ENCODE peak calls at places on chromosome 7, in ten cellular contexts. M is A549; V is Peyer's patch; U is fibroblast of mammary gland; A is uterus; Q is AG10803; Z is astrocyte of the cerebellum; I is effector memory CD4-positive, alpha-beta T cell; W is choroid plexus epithelial cell; T is heart right ventricle. C is an unnamed sample.

GRCh38 chr7:127290801-127291361 is 38.1 kb upstream of the GRM8 start:
- DNase-seq in V (no peak), U (peak), Z (no peak), W (peak), T (no peak), I (no peak), Q (no peak), A (no peak), M (no peak), C (peak)

GRCh38 chr7:150791746-150792452 is 8.3 kb downstream of the TMEM176B start:
- DNase-seq in W (no peak), A (no peak), M (no peak), V (no peak), T (no peak), Q (no peak), Z (no peak), U (no peak), I (no peak), C (no peak)

GRCh38 chr7:129553861-129554530 is 51.7 kb downstream of the SMKR1 start:
- DNase-seq in U (peak), I (peak), V (no peak), Q (peak), Z (peak), M (no peak), T (no peak), W (peak), A (no peak), C (peak)

GRCh38 chr7:921581-922333 is 32.7 kb downstream of the ADAP1 start:
- DNase-seq in M (no peak), I (no peak), V (peak), W (no peak), U (no peak), Z (no peak), Q (no peak), T (no peak), A (peak), C (no peak)

GRCh38 chr7:69739906-69740545 is 141.8 kb downstream of the AUTS2 start:
- DNase-seq in I (no peak), V (no peak), T (peak), W (peak), Z (no peak), Q (peak), A (peak), U (peak), M (no peak), C (peak)

GRCh38 chr7:47580175-47580701 is 1.7 kb downstream of the TNS3 start:
- DNase-seq in V (peak), I (no peak), T (no peak), Z (no peak), M (peak), Q (no peak), A (no peak), U (no peak), W (peak), C (peak)

GRCh38 chr7:27183682-27184341 is 1.2 kb downstream of the HOXA11 start:
- DNase-seq in U (peak), I (no peak), Z (no peak), W (no peak), T (no peak), A (peak), Q (no peak), M (no peak), V (peak), C (no peak)

GRCh38 chr7:87339373-87339897 is 6.0 kb upstream of the CROT start:
- DNase-seq in U (peak), Z (no peak), A (no peak), M (no peak), I (no peak), T (no peak), W (peak), Q (peak), V (no peak), C (no peak)

GRCh38 chr7:540579-540978 is 20.9 kb upstream of the PDGFA start:
- DNase-seq in U (no peak), T (no peak), W (no peak), Z (no peak), V (no peak), Q (no peak), M (no peak), A (no peak), I (no peak), C (no peak)

GRCh38 chr7:129053938-129054437 is 923 bp downstream of the TNPO3 start:
- DNase-seq in Z (no peak), T (peak), V (no peak), U (peak), A (no peak), W (peak), M (no peak), I (no peak), Q (peak), C (peak)

GRCh38 chr7:140229101-140229525 is 52.3 kb upstream of the KDM7A start:
- DNase-seq in W (no peak), T (no peak), Z (no peak), A (no peak), V (no peak), I (no peak), M (no peak), Q (no peak), U (no peak), C (no peak)

GRCh38 chr7:604884-605531 is 85.4 kb upstream of the PDGFA start:
- DNase-seq in Q (no peak), U (no peak), Z (no peak), W (peak), T (peak), A (no peak), I (no peak), V (peak), M (no peak), C (no peak)

GRCh38 chr7:64463636-64464375 is 99.1 kb downstream of the ZNF680 start:
- DNase-seq in A (peak), Z (no peak), V (no peak), M (no peak), T (peak), U (peak), W (peak), I (peak), Q (peak), C (peak)

GRCh38 chr7:66627151-66627681 is 1.5 kb upstream of the KCTD7 start:
- DNase-seq in T (no peak), I (no peak), U (peak), M (no peak), A (peak), Z (no peak), W (peak), Q (peak), V (no peak), C (peak)

GRCh38 chr7:21353388-21353780 is 74.5 kb upstream of the SP4 start:
- DNase-seq in V (no peak), Q (no peak), A (no peak), I (no peak), Z (no peak), T (no peak), U (no peak), W (no peak), M (no peak), C (no peak)

GRCh38 chr7:129252133-129252532 is 27.3 kb downstream of the AHCYL2 start:
- DNase-seq in T (no peak), W (no peak), M (no peak), U (no peak), I (no peak), V (no peak), A (no peak), Z (no peak), Q (no peak), C (no peak)

GRCh38 chr7:5712566-5712965 is 68.9 kb downstream of the RNF216 start:
- DNase-seq in A (no peak), W (no peak), Q (no peak), U (no peak), T (no peak), I (no peak), V (no peak), M (no peak), Z (no peak), C (no peak)

GRCh38 chr7:90666186-90666585 is 70.1 kb downstream of the CDK14 start:
- DNase-seq in T (no peak), M (no peak), Z (no peak), I (no peak), Q (no peak), W (no peak), U (peak), A (peak), V (no peak), C (peak)

GRCh38 chr7:143048827-143049226 is 3.3 kb upstream of the OR6V1 start:
- DNase-seq in Q (no peak), A (no peak), Z (no peak), V (no peak), W (no peak), M (no peak), U (peak), T (no peak), I (no peak), C (peak)

GRCh38 chr7:149070372-149071140 is 20.0 kb downstream of the ZNF786 start:
- DNase-seq in U (no peak), W (no peak), Z (no peak), Q (no peak), A (no peak), M (no peak), I (no peak), V (no peak), T (no peak), C (no peak)

GRCh38 chr7:153858335-153858734 is 193.9 kb upstream of the DPP6 start:
- DNase-seq in T (peak), V (no peak), Q (peak), M (no peak), A (peak), W (no peak), U (peak), I (no peak), Z (peak), C (no peak)

GRCh38 chr7:73900286-73900685 is 39.3 kb downstream of the TMEM270 start:
- DNase-seq in V (no peak), Q (peak), W (no peak), M (no peak), U (peak), Z (no peak), I (no peak), T (no peak), A (no peak), C (no peak)

GRCh38 chr7:94314526-94314925 is 80.2 kb upstream of the COL1A2 start:
- DNase-seq in T (no peak), A (no peak), Z (no peak), W (no peak), M (no peak), U (no peak), Q (no peak), V (no peak), I (no peak), C (no peak)

GRCh38 chr7:76507723-76508406 is 2.5 kb upstream of the UPK3B start:
- DNase-seq in W (peak), Q (peak), V (no peak), U (peak), T (no peak), I (no peak), Z (no peak), M (peak), A (no peak), C (no peak)

GRCh38 chr7:153004341-153004740 is 244.8 kb downstream of the ACTR3B start:
- DNase-seq in W (no peak), Z (no peak), M (no peak), V (no peak), T (no peak), A (no peak), I (no peak), Q (no peak), U (no peak), C (no peak)

GRCh38 chr7:154324196-154324595 is 272.0 kb downstream of the DPP6 start:
- DNase-seq in T (no peak), A (no peak), M (no peak), Z (no peak), U (no peak), V (no peak), I (no peak), Q (no peak), W (no peak), C (no peak)

GRCh38 chr7:124338861-124339260 is 306.0 kb upstream of the TMEM229A start:
- DNase-seq in W (no peak), A (no peak), T (no peak), Q (no peak), Z (no peak), I (no peak), U (no peak), V (no peak), M (no peak), C (no peak)

GRCh38 chr7:98217623-98218582 is 6.7 kb downstream of the BHLHA15 start:
- DNase-seq in Q (no peak), T (no peak), M (no peak), V (peak), A (no peak), W (peak), I (no peak), U (no peak), Z (no peak), C (no peak)

GRCh38 chr7:131608112-131608498 is 51.7 kb upstream of the PODXL start:
- DNase-seq in A (no peak), T (no peak), Z (no peak), W (no peak), Q (no peak), U (no peak), I (no peak), M (no peak), V (no peak), C (no peak)

GRCh38 chr7:20402297-20403230 is 71.9 kb downstream of the ITGB8 start:
- DNase-seq in Q (peak), W (peak), V (no peak), U (peak), T (no peak), M (no peak), Z (no peak), I (no peak), A (no peak), C (peak)

GRCh38 chr7:135251502-135252327 is 18.1 kb downstream of the STRA8 start:
- DNase-seq in W (no peak), A (no peak), I (no peak), T (no peak), M (no peak), V (no peak), Z (no peak), Q (no peak), U (no peak), C (no peak)

GRCh38 chr7:29248713-29249382 is 54.3 kb downstream of the CHN2 start:
- DNase-seq in Z (no peak), I (no peak), U (no peak), M (no peak), T (no peak), Q (no peak), V (peak), A (no peak), W (no peak), C (no peak)

GRCh38 chr7:1312098-1313070 is 79.7 kb downstream of the UNCX start:
- DNase-seq in U (no peak), T (no peak), V (no peak), I (no peak), A (no peak), M (peak), Q (no peak), Z (no peak), W (no peak), C (no peak)

GRCh38 chr7:49244543-49244942 is 320.2 kb downstream of the CDC14C start:
- DNase-seq in Z (no peak), M (no peak), V (no peak), Q (no peak), T (no peak), I (no peak), W (no peak), U (no peak), A (no peak), C (no peak)
- H3K4me3 ChIP-seq in Z (no peak), M (no peak), V (no peak), Q (no peak), T (no peak), I (no peak), W (no peak), U (no peak), A (no peak), C (no peak)

GRCh38 chr7:95605275-95605674 is 9.0 kb upstream of the PDK4 start:
- DNase-seq in I (no peak), V (peak), Q (no peak), T (no peak), Z (no peak), U (no peak), A (no peak), W (no peak), M (no peak), C (no peak)

GRCh38 chr7:95608344-95609173 is 12.2 kb upstream of the PDK4 start:
- DNase-seq in V (peak), U (peak), A (peak), I (no peak), Q (peak), W (peak), M (peak), Z (peak), T (peak), C (peak)

GRCh38 chr7:95611224-95611623 is 14.9 kb upstream of the PDK4 start:
- DNase-seq in T (no peak), I (no peak), U (no peak), M (no peak), V (no peak), W (no peak), Q (no peak), A (no peak), Z (no peak), C (no peak)

GRCh38 chr7:95607477-95608010 is 11.2 kb upstream of the PDK4 start:
- DNase-seq in M (no peak), T (no peak), U (peak), Q (peak), I (no peak), A (peak), V (no peak), Z (no peak), W (no peak), C (no peak)

GRCh38 chr7:95609277-95609971 is 13.1 kb upstream of the PDK4 start:
- DNase-seq in V (no peak), I (no peak), W (peak), T (peak), M (peak), U (peak), Z (no peak), A (peak), Q (peak), C (peak)
- H3K4me3 ChIP-seq in V (no peak), I (no peak), W (no peak), T (no peak), M (no peak), U (no peak), Z (no peak), A (peak), Q (peak), C (no peak)

DNA sequence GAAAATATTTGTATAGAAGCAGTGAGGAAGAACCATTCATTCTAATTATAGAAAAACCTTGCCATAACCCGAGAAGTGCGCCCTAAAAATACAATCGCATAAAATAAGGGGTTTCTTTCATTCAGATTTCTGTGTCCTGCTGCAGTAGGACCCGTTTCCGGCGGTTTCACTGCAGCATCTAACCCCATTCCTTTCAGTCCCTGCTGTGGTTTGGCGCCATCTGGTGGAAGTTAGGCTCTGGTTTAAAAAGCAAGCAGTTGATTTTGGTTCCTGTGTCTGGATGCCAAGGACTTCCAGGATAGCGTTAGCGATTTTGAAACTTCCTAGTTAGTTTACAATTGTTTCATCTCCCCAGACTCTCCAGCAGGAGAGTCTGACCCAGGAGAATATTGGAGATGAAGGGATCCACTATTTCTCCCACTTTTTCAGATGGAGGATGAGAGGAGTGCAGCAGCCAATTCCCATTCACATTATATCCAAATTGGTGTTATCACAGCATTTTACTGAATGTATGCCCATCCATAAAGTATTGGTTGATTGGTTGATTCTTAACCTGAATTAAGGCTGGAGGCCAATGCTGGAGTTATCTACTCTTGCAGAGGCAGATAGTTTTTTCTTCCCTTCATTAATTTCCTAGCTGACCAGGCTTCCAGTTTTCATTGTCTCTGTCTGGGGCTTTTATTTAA is 128.8 kb upstream of the CACNA2D1 start:
- DNase-seq in W (peak), A (peak), Z (peak), U (peak), M (peak), I (peak), Q (peak), V (peak), T (peak), C (peak)
- H3K4me3 ChIP-seq in W (peak), A (no peak), Z (no peak), U (no peak), M (no peak), I (no peak), Q (no peak), V (no peak), T (no peak), C (no peak)

DNA sequence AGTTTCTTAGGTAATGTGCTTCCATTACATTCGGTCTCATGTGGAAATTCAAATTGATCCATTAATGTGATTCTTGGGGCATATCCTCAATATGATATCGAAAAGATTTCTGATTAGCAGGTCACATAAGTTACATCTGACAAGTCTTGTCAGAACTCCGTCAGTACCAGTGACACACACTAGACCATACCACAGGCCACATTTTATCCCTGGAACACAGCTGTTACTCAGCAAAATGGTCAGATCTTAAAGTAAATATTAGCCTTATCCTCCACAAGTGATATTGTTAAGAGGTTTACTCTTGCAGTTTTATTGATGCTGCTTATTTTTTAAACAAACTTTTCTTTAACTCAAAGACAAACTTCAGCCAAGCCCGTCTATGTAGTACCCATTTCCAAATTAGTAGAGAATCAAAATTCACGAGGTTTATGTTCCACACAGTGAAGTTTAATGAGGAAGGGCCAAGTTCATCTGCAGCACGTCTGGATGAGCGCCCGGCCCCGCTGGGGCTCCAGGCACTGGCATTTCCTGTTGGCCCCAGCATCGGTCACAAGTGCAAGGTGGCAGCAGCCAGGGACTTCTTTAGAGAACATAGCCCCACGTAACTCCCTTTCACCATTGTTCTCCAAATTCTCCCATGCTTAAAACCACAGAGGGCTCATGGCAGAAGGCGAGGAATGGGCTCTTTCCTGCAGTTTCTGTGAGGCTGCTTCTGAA is 132.2 kb downstream of the VIPR2 start:
- DNase-seq in I (no peak), V (peak), W (peak), Q (no peak), U (no peak), Z (no peak), M (peak), T (peak), A (no peak), C (no peak)
- H3K4me3 ChIP-seq in I (no peak), V (no peak), W (no peak), Q (no peak), U (no peak), Z (no peak), M (no peak), T (no peak), A (no peak), C (no peak)

DNA sequence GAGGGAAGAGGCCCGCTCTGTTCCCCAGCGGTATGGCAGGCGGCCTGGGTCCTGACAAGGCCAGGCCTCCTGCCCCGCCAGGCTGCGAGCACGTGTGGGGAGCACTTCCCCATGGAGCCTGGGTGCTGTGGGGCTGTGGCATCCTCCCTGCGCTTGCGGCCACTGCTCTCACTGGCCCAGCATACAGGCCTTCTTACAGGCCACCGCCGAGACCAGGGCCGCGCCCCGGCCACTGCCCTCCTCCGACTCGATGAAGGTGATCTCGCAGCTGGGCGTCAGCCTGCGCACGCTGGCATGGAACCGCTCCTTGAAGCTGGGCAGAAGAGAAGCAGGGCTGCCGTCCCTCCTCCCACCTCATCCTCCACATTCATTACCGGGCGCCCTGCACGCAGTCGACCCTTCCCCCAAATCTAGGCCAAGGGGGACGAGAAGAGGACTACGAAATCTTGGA is 3.9 kb upstream of the MYL7 start:
- DNase-seq in I (no peak), Z (no peak), U (no peak), A (no peak), Q (no peak), V (peak), M (no peak), W (no peak), T (no peak), C (no peak)
- H3K4me3 ChIP-seq in I (peak), Z (no peak), U (no peak), A (no peak), Q (no peak), V (peak), M (no peak), W (peak), T (no peak), C (no peak)

C was measured in fibroblast of the aortic adventitia.